ENCODE peak calls at places on chromosomes 2 and 18, in six cellular contexts. L, Y, E, B, O and K are unnamed samples.
A peak's percentile ranks its signal among the peaks of the same experiment; 100 is the strongest.

GRCh38 chr2:88933980-88934379 is 242.5 kb downstream of the RPIA start:
- DNase-seq in L (no peak), Y (no peak), E (no peak), B (no peak), O (peak; percentile 84), K (no peak)

GRCh38 chr18:24964213-24964612 is 387.8 kb downstream of the ZNF521 start:
- DNase-seq in L (no peak), Y (no peak), E (no peak), B (no peak), O (no peak), K (peak; percentile 74)

GRCh38 chr18:63492851-63493250 is 16.1 kb downstream of the SERPINB5 start:
- DNase-seq in L (no peak), Y (no peak), E (no peak), B (no peak), O (no peak), K (no peak)

GRCh38 chr2:237600205-237600846 is 9.8 kb upstream of the RAB17 start:
- DNase-seq in L (no peak), Y (no peak), E (peak; percentile 71), B (no peak), O (no peak), K (peak; percentile 28)

GRCh38 chr2:34524115-34524514 is 925.0 kb upstream of the FAM98A start:
- DNase-seq in L (no peak), Y (no peak), E (no peak), B (no peak), O (no peak), K (no peak)

GRCh38 chr18:80046011-80046410 is 11.8 kb downstream of the RBFA start:
- DNase-seq in L (no peak), Y (no peak), E (no peak), B (no peak), O (no peak), K (no peak)

GRCh38 chr2:97688062-97688827 is 18.7 kb downstream of the C2orf92 start:
- DNase-seq in L (no peak), Y (no peak), E (no peak), B (no peak), O (peak; percentile 75), K (no peak)

GRCh38 chr2:11385222-11385621 is 40.8 kb upstream of the ROCK2 start:
- DNase-seq in L (no peak), Y (no peak), E (no peak), B (no peak), O (no peak), K (no peak)

GRCh38 chr2:37623971-37624897 is 47.2 kb downstream of the CDC42EP3 start:
- DNase-seq in L (no peak), Y (peak; percentile 81), E (peak; percentile 75), B (no peak), O (no peak), K (no peak)

GRCh38 chr2:20977497-20977896 is 66.4 kb downstream of the APOB start:
- DNase-seq in L (no peak), Y (no peak), E (no peak), B (no peak), O (no peak), K (no peak)

GRCh38 chr2:20972110-20972509 is 71.8 kb downstream of the APOB start:
- DNase-seq in L (no peak), Y (no peak), E (no peak), B (no peak), O (no peak), K (no peak)

GRCh38 chr2:20976527-20976926 is 67.3 kb downstream of the APOB start:
- DNase-seq in L (no peak), Y (no peak), E (no peak), B (no peak), O (no peak), K (no peak)

GRCh38 chr2:20972792-20973565 is 70.9 kb downstream of the APOB start:
- DNase-seq in L (no peak), Y (no peak), E (no peak), B (no peak), O (no peak), K (no peak)
- H4K91ac ChIP-seq in L (no peak overlapping the region), Y (no peak overlapping the region), E (no peak overlapping the region), B (no peak overlapping the region), O (no peak overlapping the region), K (no peak overlapping the region)

GRCh38 chr2:55985406-55985805 is 61.8 kb upstream of the EFEMP1 start:
- DNase-seq in L (no peak), Y (no peak), E (no peak), B (no peak), O (no peak), K (no peak)

GRCh38 chr2:55986001-55986400 is 62.4 kb upstream of the EFEMP1 start:
- DNase-seq in L (no peak), Y (no peak), E (no peak), B (no peak), O (no peak), K (no peak)

GRCh38 chr2:55986700-55987440 is 63.3 kb upstream of the EFEMP1 start:
- DNase-seq in L (no peak), Y (no peak), E (peak; percentile 19), B (no peak), O (no peak), K (no peak)

GRCh38 chr2:55992465-55992864 is 68.9 kb upstream of the EFEMP1 start:
- DNase-seq in L (no peak), Y (peak; percentile 97), E (peak; percentile 100), B (no peak), O (peak; percentile 47), K (no peak)

DNA sequence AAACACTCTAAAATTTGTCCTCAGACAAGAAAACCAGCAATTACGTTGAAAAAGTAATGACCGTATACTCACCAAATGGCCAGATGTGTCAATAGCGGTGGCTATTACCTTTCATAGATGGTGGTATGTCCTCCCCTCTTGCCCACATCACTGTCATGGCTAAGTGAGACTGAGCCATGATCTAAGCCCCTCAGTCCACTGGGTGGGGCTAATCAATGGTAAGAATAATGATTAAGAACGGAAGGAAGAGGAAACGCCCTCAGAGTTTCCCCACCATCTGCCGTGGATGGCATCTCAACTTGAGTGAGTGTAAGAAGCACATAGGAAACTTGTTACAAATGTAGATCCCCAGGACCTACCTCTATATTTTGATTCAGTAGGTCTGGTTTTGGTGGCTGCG is 65.8 kb upstream of the EFEMP1 start:
- DNase-seq in L (no peak), Y (no peak), E (no peak), B (no peak), O (no peak), K (no peak)
- H4K91ac ChIP-seq in L (no peak overlapping the region), Y (peak overlapping the region; percentile 46), E (no peak overlapping the region), B (no peak overlapping the region), O (no peak overlapping the region), K (no peak overlapping the region)

GRCh38 chr2:25929789-25930473 is 51.6 kb upstream of the ASXL2 start:
- DNase-seq in L (no peak), Y (no peak), E (no peak), B (no peak), O (no peak), K (no peak)
- H4K91ac ChIP-seq in L (no peak overlapping the region), Y (no peak overlapping the region), E (no peak overlapping the region), B (no peak overlapping the region), O (no peak overlapping the region), K (no peak overlapping the region)

GRCh38 chr2:236163483-236164200 is 4.5 kb downstream of the GBX2 start:
- DNase-seq in L (peak; percentile 9), Y (no peak), E (no peak), B (peak; percentile 79), O (no peak), K (no peak)
- H4K91ac ChIP-seq in L (no peak overlapping the region), Y (no peak overlapping the region), E (no peak overlapping the region), B (no peak overlapping the region), O (no peak overlapping the region), K (no peak overlapping the region)

GRCh38 chr2:178824181-178824580 is 17.0 kb upstream of the TTN start:
- DNase-seq in L (no peak), Y (no peak), E (no peak), B (no peak), O (no peak), K (no peak)
- H4K91ac ChIP-seq in L (no peak overlapping the region), Y (no peak overlapping the region), E (no peak overlapping the region), B (no peak overlapping the region), O (no peak overlapping the region), K (no peak overlapping the region)